ENCODE peak calls at places on chromosome 13, in six cellular contexts. L is aorta; X is lower leg skin; J is cardiac fibroblast; Q is GM23338; Z is CD4-positive, alpha-beta memory T cell. M is an unnamed sample.

GRCh38 chr13:40152145-40152544 is 496.7 kb downstream of the COG6 start:
- DNase-seq in L (peak; percentile 51), X (no peak), J (peak; percentile 92), Q (no peak), Z (no peak), M (peak; percentile 41)

GRCh38 chr13:24074687-24075086 is 85.8 kb upstream of the SPATA13 start:
- DNase-seq in L (peak; percentile 68), X (no peak), J (no peak), Q (no peak), Z (no peak), M (no peak)

GRCh38 chr13:88601949-88602348 is 930.8 kb downstream of the SLITRK5 start:
- DNase-seq in L (no peak), X (no peak), J (no peak), Q (no peak), Z (no peak), M (no peak)

GRCh38 chr13:74870865-74871264 is 611.1 kb downstream of the TBC1D4 start:
- DNase-seq in L (no peak), X (no peak), J (peak; percentile 17), Q (no peak), Z (no peak), M (no peak)

GRCh38 chr13:29589234-29589633 is 6.3 kb downstream of the SLC7A1 start:
- DNase-seq in L (no peak), X (no peak), J (no peak), Q (no peak), Z (no peak), M (no peak)

GRCh38 chr13:73898276-73898675 is 235.9 kb downstream of the KLF12 start:
- DNase-seq in L (no peak), X (no peak), J (no peak), Q (no peak), Z (no peak), M (no peak)

GRCh38 chr13:51818276-51818675 is 14.3 kb upstream of the DHRS12 start:
- DNase-seq in L (no peak), X (no peak), J (no peak), Q (no peak), Z (no peak), M (no peak)

GRCh38 chr13:25420161-25420560 is 48.4 kb downstream of the ATP8A2 start:
- DNase-seq in L (no peak), X (no peak), J (no peak), Q (peak; percentile 55), Z (no peak), M (no peak)

GRCh38 chr13:46165485-46166220 is 16.3 kb downstream of the LCP1 start:
- DNase-seq in L (no peak), X (no peak), J (no peak), Q (no peak), Z (no peak), M (no peak)

GRCh38 chr13:79392882-79393563 is 13.0 kb downstream of the RBM26 start:
- DNase-seq in L (no peak), X (no peak), J (no peak), Q (no peak), Z (peak; percentile 53), M (no peak)

GRCh38 chr13:75365724-75366173 is 116.2 kb downstream of the TBC1D4 start:
- DNase-seq in L (no peak), X (no peak), J (peak; percentile 46), Q (peak; percentile 39), Z (no peak), M (peak; percentile 54)

GRCh38 chr13:99955107-99955746 is 16.3 kb downstream of the ZIC5 start:
- DNase-seq in L (no peak), X (no peak), J (no peak), Q (peak; percentile 60), Z (no peak), M (no peak)

GRCh38 chr13:64633948-64634347 is 2596.2 kb downstream of the PCDH9 start:
- DNase-seq in L (no peak), X (no peak), J (no peak), Q (no peak), Z (no peak), M (no peak)

GRCh38 chr13:27334774-27335490 is 64.3 kb downstream of the RASL11A start:
- DNase-seq in L (no peak), X (no peak), J (no peak), Q (no peak), Z (no peak), M (peak; percentile 22)

GRCh38 chr13:76004411-76004810 is 368.3 kb downstream of the LMO7 start:
- DNase-seq in L (no peak), X (no peak), J (no peak), Q (no peak), Z (no peak), M (no peak)

GRCh38 chr13:38542601-38543000 is 144.3 kb upstream of the FREM2 start:
- DNase-seq in L (no peak), X (peak; percentile 17), J (no peak), Q (no peak), Z (no peak), M (no peak)

GRCh38 chr13:45994752-45995151 is 57.8 kb downstream of the ZC3H13 start:
- DNase-seq in L (no peak), X (no peak), J (no peak), Q (no peak), Z (no peak), M (no peak)

GRCh38 chr13:41148421-41149283 is 16.1 kb upstream of the KBTBD6 start:
- DNase-seq in L (no peak), X (no peak), J (no peak), Q (no peak), Z (no peak), M (no peak)

GRCh38 chr13:113901642-113902041 is 37.8 kb upstream of the GAS6 start:
- DNase-seq in L (no peak), X (peak; percentile 46), J (no peak), Q (no peak), Z (no peak), M (no peak)

GRCh38 chr13:25249001-25249543 is 38.2 kb downstream of the MTMR6 start:
- DNase-seq in L (no peak), X (no peak), J (peak; percentile 41), Q (peak; percentile 68), Z (no peak), M (peak; percentile 8)

GRCh38 chr13:23044906-23045305 is 135.9 kb upstream of the SGCG start:
- DNase-seq in L (no peak), X (no peak), J (no peak), Q (no peak), Z (no peak), M (no peak)

GRCh38 chr13:99935772-99936171 is 35.8 kb downstream of the ZIC5 start:
- DNase-seq in L (no peak), X (no peak), J (no peak), Q (peak; percentile 40), Z (no peak), M (no peak)

GRCh38 chr13:34416833-34417425 is 525.1 kb upstream of the NBEA start:
- DNase-seq in L (peak; percentile 53), X (no peak), J (peak; percentile 68), Q (peak; percentile 1), Z (no peak), M (peak; percentile 56)

GRCh38 chr13:77544365-77544764 is 8.9 kb downstream of the SCEL start:
- DNase-seq in L (peak; percentile 63), X (no peak), J (peak; percentile 83), Q (no peak), Z (no peak), M (peak; percentile 79)

GRCh38 chr13:106281426-106281825 is 254.0 kb downstream of the EFNB2 start:
- DNase-seq in L (no peak), X (no peak), J (no peak), Q (no peak), Z (no peak), M (no peak)

GRCh38 chr13:40344270-40345148 is 321.9 kb downstream of the FOXO1 start:
- DNase-seq in L (no peak), X (no peak), J (peak; percentile 91), Q (no peak), Z (no peak), M (no peak)

GRCh38 chr13:28321751-28322150 is 173.2 kb downstream of the FLT1 start:
- DNase-seq in L (no peak), X (no peak), J (no peak), Q (no peak), Z (no peak), M (no peak)

GRCh38 chr13:66748712-66749111 is 481.4 kb downstream of the PCDH9 start:
- DNase-seq in L (no peak), X (no peak), J (no peak), Q (no peak), Z (no peak), M (no peak)

GRCh38 chr13:112251930-112252585 is 124.1 kb upstream of the SPACA7 start:
- DNase-seq in L (no peak), X (peak; percentile 48), J (no peak), Q (no peak), Z (no peak), M (no peak)
- H3K4me3 ChIP-seq in L (no peak overlapping the region), X (no peak overlapping the region), J (no peak overlapping the region), Q (no peak overlapping the region), Z (no peak overlapping the region), M (no peak overlapping the region)

DNA sequence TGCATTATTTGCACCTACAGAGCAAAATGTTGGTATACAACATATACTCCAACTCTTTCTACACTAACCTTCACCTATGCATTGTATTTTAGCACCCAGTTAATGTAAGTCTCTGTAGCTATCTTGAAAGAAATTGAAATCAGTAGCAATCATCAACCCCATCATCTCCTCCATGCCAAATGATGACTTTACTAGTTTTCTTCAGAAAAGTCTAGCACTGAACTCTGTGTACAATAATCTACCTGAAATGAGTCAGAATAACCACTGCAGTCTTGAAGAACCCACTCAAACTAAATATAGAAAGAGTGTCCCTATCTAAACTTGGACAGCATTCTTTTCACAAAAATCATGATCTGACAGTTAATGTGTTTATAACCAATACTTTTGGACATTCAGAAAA is 9.8 kb downstream of the IRS2 start:
- DNase-seq in L (no peak), X (no peak), J (no peak), Q (no peak), Z (no peak), M (no peak)
- H3K4me3 ChIP-seq in L (peak overlapping the region; percentile 1), X (no peak overlapping the region), J (no peak overlapping the region), Q (no peak overlapping the region), Z (no peak overlapping the region), M (no peak overlapping the region)

DNA sequence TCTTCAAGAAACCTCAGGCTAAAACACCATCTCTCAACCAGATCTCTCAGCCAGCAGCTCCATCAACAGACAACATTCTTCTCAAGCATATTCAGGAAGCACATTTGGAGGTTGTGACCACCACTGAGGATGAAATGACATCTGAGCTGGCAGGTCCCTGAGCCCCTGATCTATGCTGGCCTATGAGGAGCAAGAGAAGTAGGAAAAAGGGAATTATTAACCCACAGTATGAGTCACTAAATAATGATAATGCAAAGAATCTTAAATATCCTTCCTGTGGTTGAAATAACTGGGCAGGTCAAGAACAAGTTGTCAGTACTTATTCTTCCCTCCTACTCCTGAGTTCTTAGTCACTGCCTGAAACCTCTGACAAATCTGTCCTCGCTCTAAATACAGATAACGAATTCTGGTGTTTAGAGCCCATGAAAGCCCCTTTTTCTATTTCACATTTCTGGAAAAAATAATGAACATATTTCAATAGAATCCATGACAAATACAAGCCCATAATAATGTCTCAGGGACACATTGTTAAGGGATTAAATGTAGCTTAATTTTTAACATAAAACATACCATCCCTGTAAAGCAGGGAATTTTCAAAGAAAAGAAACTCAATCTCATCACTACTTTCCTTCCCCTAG is 225.8 kb upstream of the IRS2 start:
- DNase-seq in L (no peak), X (no peak), J (peak; percentile 96), Q (no peak), Z (no peak), M (peak; percentile 98)
- H3K4me3 ChIP-seq in L (no peak overlapping the region), X (no peak overlapping the region), J (no peak overlapping the region), Q (no peak overlapping the region), Z (no peak overlapping the region), M (no peak overlapping the region)

GRCh38 chr13:59477011-59477410 is 686.7 kb downstream of the DIAPH3 start:
- DNase-seq in L (no peak), X (no peak), J (no peak), Q (peak; percentile 41), Z (no peak), M (no peak)
- H3K4me3 ChIP-seq in L (no peak overlapping the region), X (no peak overlapping the region), J (no peak overlapping the region), Q (no peak overlapping the region), Z (no peak overlapping the region), M (no peak overlapping the region)